ENCODE peak calls at places on chromosomes 1 and 21, in four cellular contexts. E, P, K and J are unnamed samples.
A peak's percentile ranks its signal among the peaks of the same experiment; 100 is the strongest.

GRCh38 chr1:31373897-31374486 is 1.1 kb upstream of the FABP3 start:
- DNase-seq in E (no peak), P (no peak), K (no peak), J (no peak)

GRCh38 chr1:179094826-179095225 is 13.0 kb downstream of the TOR3A start:
- DNase-seq in E (no peak), K (no peak), P (no peak), J (no peak)

GRCh38 chr1:47782414-47783165 is 214.6 kb downstream of the TRABD2B start:
- DNase-seq in E (no peak), K (no peak), P (no peak), J (no peak)

GRCh38 chr1:239708622-239709021 is 322.3 kb downstream of the CHRM3 start:
- DNase-seq in P (no peak), E (no peak), K (no peak), J (no peak)

GRCh38 chr1:160879056-160879455 is 5.9 kb downstream of the ITLN1 start:
- DNase-seq in P (no peak), E (no peak), K (no peak), J (no peak)

GRCh38 chr1:243765676-243766075 is 84.4 kb downstream of the AKT3 start:
- DNase-seq in K (no peak), E (no peak), P (no peak), J (no peak)

GRCh38 chr1:233304489-233305102 is 9.1 kb upstream of the PCNX2 start:
- DNase-seq in E (no peak), P (no peak), K (no peak), J (no peak)

GRCh38 chr1:236103646-236104218 is 38.6 kb upstream of the GPR137B start:
- DNase-seq in P (no peak), K (peak; percentile 42), E (no peak), J (peak; percentile 47)

GRCh38 chr1:16393255-16394177 is 26.5 kb downstream of the SZRD1 start:
- DNase-seq in E (no peak), P (no peak), K (no peak), J (no peak)

GRCh38 chr1:198892065-198892464 is 253.2 kb downstream of the PTPRC start:
- DNase-seq in E (no peak), P (no peak), K (no peak), J (no peak)

GRCh38 chr1:168734271-168734670 is 5.3 kb upstream of the DPT start:
- DNase-seq in P (no peak), E (no peak), K (no peak), J (no peak)

GRCh38 chr1:98493469-98493868 is 168.1 kb upstream of the SNX7 start:
- DNase-seq in K (no peak), P (no peak), E (no peak), J (no peak)

GRCh38 chr1:183630748-183631147 is 4.8 kb downstream of the ARPC5 start:
- DNase-seq in E (no peak), P (no peak), K (no peak), J (no peak)

GRCh38 chr1:41658444-41659158 is 174.1 kb upstream of the EDN2 start:
- DNase-seq in P (no peak), E (no peak), K (no peak), J (no peak)

GRCh38 chr21:18049461-18049860 is 195.2 kb upstream of the CHODL start:
- DNase-seq in K (no peak), P (no peak), E (no peak), J (no peak)

GRCh38 chr1:199079994-199080393 is 441.2 kb downstream of the PTPRC start:
- DNase-seq in K (no peak), E (no peak), P (no peak), J (no peak)

GRCh38 chr1:3885611-3886010 is 14.5 kb downstream of the C1orf174 start:
- DNase-seq in E (no peak), P (no peak), K (no peak), J (no peak)

GRCh38 chr1:56145524-56145923 is 433.8 kb downstream of the PLPP3 start:
- DNase-seq in P (no peak), K (no peak), E (no peak), J (no peak)

GRCh38 chr1:1455366-1455884 is 5.9 kb downstream of the ATAD3C start:
- DNase-seq in E (no peak), P (no peak), K (no peak), J (no peak)

GRCh38 chr1:203289281-203289981 is 15.9 kb upstream of the BTG2 start:
- DNase-seq in K (no peak), E (no peak), P (peak; percentile 99), J (no peak)

GRCh38 chr1:159889821-159890252 is 10.1 kb downstream of the CFAP45 start:
- DNase-seq in E (no peak), K (no peak), P (peak; percentile 67), J (no peak)

GRCh38 chr1:15489052-15489736 is 13.3 kb downstream of the CELA2B start:
- DNase-seq in E (no peak), P (no peak), K (no peak), J (no peak)

DNA sequence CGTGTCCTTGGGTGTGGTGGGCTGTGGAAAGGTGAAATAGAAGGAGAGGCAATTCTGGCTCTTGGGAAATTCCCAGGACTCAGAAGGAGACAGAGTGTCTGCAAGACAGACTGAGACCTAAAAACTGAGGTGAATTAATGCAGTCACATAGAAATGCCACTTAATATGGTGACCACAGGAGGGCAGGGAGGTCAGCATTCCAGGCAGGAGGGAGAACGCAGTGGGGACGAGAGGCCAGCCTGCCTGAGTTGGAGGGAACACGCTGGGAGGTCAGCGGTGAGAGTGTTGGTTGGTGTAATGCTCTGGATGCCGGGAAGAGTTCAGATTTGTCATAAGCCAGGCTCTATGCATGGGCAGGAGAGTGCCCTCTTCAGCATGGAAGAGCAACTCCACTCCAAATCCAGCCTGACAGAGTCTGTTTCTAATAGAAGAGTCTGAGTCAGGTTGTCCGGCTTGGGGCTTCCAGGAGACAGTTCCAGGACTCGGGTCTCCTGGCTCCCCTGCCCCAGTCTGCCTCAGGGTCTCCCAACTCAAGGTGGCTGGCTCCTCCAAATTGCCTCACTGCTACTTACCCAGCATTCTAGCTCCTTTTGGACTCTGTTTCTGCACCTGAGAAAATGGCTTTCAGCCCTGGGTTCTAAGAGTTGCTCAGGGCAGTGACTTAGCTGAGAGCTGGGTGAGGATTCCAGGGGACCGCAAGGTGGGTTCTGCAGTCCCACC is 5.7 kb upstream of the IGFN1 start:
- DNase-seq in K (peak; percentile 58), P (no peak), E (no peak), J (peak; percentile 35)
- TF ChIP-seq SUZ12 in K (no peak), P (no peak), E (no peak), J (no peak)

GRCh38 chr1:38029725-38030511 is 16.7 kb downstream of the POU3F1 start:
- DNase-seq in P (peak; percentile 75), E (no peak), K (no peak), J (peak; percentile 71)
- H3K4me3 ChIP-seq in P (peak overlapping the region; percentile 19), E (peak overlapping the region; percentile 26), K (no peak overlapping the region), J (no peak overlapping the region)

GRCh38 chr21:26137379-26138060 is 33.0 kb downstream of the APP start:
- DNase-seq in K (no peak), E (no peak), P (no peak), J (no peak)
- H3K4me1 ChIP-seq in K (peaks cover 34% of the 10 kb centered on the region), E (peaks cover 2% of the 10 kb centered on the region), P (peaks cover 5% of the 10 kb centered on the region), J (no peaks in the 10 kb centered on the region)

DNA sequence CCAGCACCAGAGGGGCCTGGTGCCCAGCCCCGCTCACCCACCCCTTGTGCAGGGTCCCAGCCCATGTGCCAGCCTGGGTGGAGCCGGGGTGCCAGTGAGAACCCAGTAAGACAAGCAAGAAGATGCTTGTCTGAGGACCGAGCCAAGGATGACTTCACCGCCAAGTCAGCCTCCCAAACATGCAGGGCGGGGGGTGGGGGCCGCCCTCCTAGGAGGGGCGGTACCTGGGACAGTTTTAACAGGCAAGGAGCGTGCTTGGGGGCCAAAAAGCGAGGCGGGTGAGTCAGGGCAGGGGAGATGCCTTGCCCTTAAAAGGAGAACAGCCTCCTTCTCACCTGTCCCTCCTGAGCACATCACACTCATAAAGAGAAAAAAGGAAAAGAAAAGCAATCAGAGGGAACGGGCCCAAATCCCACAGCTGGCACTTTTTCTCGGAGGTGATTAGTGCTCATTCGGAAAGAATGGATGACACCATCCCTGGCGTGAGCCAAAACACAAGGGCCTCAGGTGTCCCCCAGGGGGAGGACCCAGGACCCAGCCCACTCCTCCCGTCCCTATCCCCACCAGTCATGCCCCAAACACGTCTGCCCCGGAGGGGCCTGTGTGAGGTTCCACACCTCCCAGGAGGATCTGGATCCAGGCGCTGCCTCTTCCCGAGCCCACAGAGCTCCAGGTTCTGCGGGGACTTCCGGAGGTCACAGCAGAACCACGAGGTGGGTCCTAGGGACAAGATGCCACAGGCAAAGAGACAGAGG is 77.6 kb upstream of the IFFO2 start:
- DNase-seq in K (no peak), E (no peak), P (no peak), J (no peak)
- TF ChIP-seq SUZ12 in K (no peak), E (no peak), P (no peak), J (no peak)

GRCh38 chr1:220153147-220153546 is 59.2 kb downstream of the IARS2 start:
- DNase-seq in E (no peak), K (no peak), P (no peak), J (no peak)

GRCh38 chr1:220160027-220160426 is 66.1 kb downstream of the IARS2 start:
- DNase-seq in P (no peak), E (no peak), K (no peak), J (no peak)

GRCh38 chr1:220157738-220158137 is 63.8 kb downstream of the IARS2 start:
- DNase-seq in K (no peak), E (no peak), P (no peak), J (no peak)

GRCh38 chr1:220159026-220159425 is 65.1 kb downstream of the IARS2 start:
- DNase-seq in K (no peak), P (no peak), E (no peak), J (no peak)

GRCh38 chr1:220156620-220157146 is 62.8 kb downstream of the IARS2 start:
- DNase-seq in P (no peak), K (no peak), E (no peak), J (no peak)
- H3K4me3 ChIP-seq in P (no peak overlapping the region), K (no peak overlapping the region), E (no peak overlapping the region), J (no peak overlapping the region)

GRCh38 chr1:156750932-156751723 is at the start of gene HDGF:
- DNase-seq in P (no peak), K (no peak), E (no peak), J (no peak)
- H3K4me1 ChIP-seq in P (peaks cover 28% of the 10 kb centered on the region), K (peaks cover 45% of the 10 kb centered on the region), E (peaks cover 31% of the 10 kb centered on the region), J (peaks cover 36% of the 10 kb centered on the region)

GRCh38 chr1:53656062-53656915 is 82.7 kb downstream of the GLIS1 start:
- DNase-seq in K (no peak), P (no peak), E (no peak), J (no peak)
- TF ChIP-seq SUZ12 in K (no peak), P (no peak), E (no peak), J (no peak)

DNA sequence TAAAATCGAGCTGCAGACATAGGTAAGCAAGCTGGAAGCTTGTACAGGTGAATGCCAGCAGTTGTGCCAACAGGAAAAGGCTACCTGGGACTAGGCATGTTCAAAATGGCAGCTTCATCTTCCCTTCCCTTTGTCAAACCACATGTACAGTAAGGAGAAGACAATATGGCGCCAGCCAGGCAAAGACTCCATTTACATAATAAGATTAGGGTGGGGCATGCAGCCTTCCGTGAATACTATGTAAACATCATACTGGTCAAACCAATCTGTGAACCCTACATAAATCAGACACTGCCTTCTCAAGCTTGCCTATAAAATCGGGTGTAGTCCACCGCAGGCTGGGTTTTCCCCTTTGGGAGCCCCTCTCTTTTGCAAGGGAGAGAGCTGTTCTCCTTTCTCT is 24.6 kb downstream of the ATF3 start:
- DNase-seq in P (no peak), E (no peak), K (no peak), J (no peak)
- H3K4me3 ChIP-seq in P (no peak overlapping the region), E (no peak overlapping the region), K (no peak overlapping the region), J (no peak overlapping the region)